ENCODE peak calls at places on chromosome 1, in four cellular contexts. P is osteocyte, E is cardiac fibroblast, W is AG04450. J is an unnamed sample.

GRCh38 chr1:59707216-59707615 is 107.5 kb upstream of the HOOK1 start:
- DNase-seq in E (peak; percentile 97), P (no peak), W (peak; percentile 89), J (peak; percentile 83)

GRCh38 chr1:157110003-157110402 is 10.4 kb upstream of the ETV3L start:
- DNase-seq in E (no peak), P (no peak), W (no peak), J (no peak)

GRCh38 chr1:84300501-84300900 is 1.0 kb upstream of the SAMD13 start:
- DNase-seq in P (no peak), W (no peak), E (no peak), J (no peak)

GRCh38 chr1:107531065-107531908 is 390.4 kb downstream of the NTNG1 start:
- DNase-seq in P (no peak), W (no peak), E (no peak), J (no peak)

GRCh38 chr1:31523769-31524168 is 52.5 kb upstream of the TINAGL1 start:
- DNase-seq in W (no peak), P (no peak), E (no peak), J (no peak)

GRCh38 chr1:12518956-12519707 is 98.9 kb downstream of the DHRS3 start:
- DNase-seq in P (no peak), W (no peak), E (peak; percentile 79), J (no peak)

GRCh38 chr1:173852105-173852504 is 15.7 kb downstream of the GAS5 start:
- DNase-seq in P (no peak), E (no peak), W (no peak), J (no peak)

GRCh38 chr1:81549588-81550127 is 251.1 kb upstream of the ADGRL2 start:
- DNase-seq in W (peak; percentile 4), P (no peak), E (peak; percentile 75), J (peak; percentile 11)

GRCh38 chr1:234089396-234089795 is 184.9 kb downstream of the SLC35F3 start:
- DNase-seq in P (no peak), W (no peak), E (no peak), J (no peak)

DNA sequence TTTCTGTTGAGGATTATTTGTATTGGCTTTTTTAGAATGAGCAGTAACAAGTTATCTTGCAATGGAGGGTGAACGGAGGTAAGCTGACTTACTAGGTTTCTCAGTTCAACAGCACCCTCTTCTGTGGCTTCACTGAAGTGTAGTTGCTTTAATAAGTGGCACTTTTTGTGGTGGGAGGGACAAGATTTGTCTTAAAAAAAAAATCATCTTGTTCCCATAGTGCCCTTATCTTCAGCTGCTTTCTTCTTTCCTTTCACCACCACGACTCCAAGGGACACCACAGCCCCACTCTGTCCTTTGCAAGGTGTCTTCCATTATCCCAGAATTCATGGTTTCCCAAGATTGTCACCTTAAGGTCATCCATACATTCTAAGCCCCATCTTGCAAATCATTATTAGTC is 92.9 kb downstream of the PIGK start:
- DNase-seq in E (peak; percentile 83), W (peak; percentile 46), P (no peak), J (peak; percentile 57)
- TF ChIP-seq CTCF in E (peak; percentile 66), W (peak; percentile 74), P (peak; percentile 83), J (peak; percentile 73)

GRCh38 chr1:70528591-70529333 is 117.7 kb downstream of the CTH start:
- DNase-seq in W (no peak), E (peak; percentile 37), P (no peak), J (no peak)
- TF ChIP-seq CTCF in W (peak; percentile 66), E (peak; percentile 70), P (peak; percentile 75), J (peak; percentile 78)

GRCh38 chr1:203148127-203148526 is 20.6 kb downstream of the ADORA1 start:
- DNase-seq in E (no peak), W (no peak), P (no peak), J (no peak)
- TF ChIP-seq CTCF in E (peak; percentile 23), W (no peak), P (peak; percentile 16), J (no peak)

DNA sequence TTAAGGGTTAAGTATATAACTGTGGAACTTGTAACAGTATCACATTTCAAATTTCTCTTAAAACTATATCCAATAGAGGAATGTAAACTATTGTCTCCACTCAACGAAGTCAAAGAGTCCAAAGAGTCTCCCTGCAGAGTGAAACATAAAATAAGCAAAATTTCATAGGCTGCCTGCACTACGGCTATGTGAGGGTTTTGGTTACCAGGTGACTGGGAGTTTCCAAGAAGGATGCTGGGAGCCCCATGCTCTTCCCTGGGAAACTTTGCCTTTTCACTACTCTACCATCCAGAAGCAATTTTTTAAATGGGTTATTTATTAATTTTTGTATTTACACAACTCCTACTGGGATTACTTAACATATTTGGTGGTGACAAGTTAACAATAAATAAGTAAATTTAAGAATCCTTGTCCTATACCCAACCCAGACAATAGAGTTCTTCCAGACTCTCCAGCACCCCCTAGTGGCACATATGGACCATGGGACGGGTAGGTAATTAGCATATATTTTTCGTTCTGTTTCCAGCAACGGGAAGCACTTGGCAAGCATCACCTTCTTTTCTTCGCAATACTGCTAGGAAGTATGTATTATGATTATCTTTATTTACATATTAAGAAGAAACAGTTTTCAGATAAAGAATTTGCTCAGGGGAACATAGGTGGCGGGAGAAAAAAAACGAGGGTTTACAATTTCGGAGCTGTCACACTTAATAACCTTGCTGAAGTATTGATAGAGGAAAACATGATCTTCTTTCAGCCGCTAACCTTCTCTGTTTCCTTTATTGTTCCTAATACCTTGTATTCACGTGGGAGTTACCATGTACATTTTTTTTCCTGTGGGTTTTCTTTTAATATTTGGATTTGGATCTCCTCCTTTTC is 3.5 kb downstream of the FMO2 start:
- DNase-seq in W (peak; percentile 20), E (peak; percentile 91), P (no peak), J (peak; percentile 34)
- TF ChIP-seq CTCF in W (peak; percentile 77), E (peak; percentile 85), P (peak; percentile 64), J (peak; percentile 81)

DNA sequence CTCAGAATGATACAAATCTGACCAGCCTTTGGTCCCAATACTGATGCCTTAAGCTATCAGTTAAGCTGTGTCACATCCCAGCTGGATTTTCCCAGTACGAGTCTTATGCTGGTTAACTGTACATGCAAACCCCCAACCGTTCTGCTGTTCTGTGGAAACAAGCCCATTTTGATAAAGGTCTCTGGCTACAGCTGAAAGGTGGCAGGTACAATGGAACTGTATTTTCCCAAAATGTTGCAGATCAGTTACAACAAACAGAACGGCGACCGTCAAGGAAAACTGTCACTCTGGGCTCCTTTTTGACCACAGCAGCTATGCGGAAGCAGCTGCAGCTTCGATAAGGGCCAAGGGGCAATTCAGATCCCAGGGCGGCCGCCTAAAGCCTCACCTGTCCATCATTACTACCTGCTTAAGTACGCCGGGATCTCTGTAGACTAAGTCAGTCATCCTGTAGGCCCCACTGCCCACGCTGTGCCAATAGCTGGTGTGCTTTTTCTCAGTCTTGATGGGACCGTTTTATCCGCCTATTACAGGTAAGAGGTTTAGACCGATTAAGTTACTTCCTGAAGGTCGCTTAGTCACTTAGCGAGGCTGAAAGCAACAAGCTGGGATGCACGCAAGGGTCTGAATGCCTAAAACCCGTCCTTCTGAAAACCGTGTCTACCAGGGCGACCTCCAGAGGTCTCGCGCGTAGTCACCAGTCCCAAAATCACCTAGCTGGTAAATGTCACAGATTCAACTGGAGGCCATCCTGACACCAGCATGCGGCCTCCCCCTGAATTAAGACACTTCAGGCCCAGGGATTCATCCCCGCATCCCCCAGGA is 11.1 kb upstream of the RAB42 start:
- DNase-seq in P (no peak), W (no peak), E (peak; percentile 45), J (no peak)
- TF ChIP-seq CTCF in P (no peak), W (peak; percentile 7), E (no peak), J (peak; percentile 14)

DNA sequence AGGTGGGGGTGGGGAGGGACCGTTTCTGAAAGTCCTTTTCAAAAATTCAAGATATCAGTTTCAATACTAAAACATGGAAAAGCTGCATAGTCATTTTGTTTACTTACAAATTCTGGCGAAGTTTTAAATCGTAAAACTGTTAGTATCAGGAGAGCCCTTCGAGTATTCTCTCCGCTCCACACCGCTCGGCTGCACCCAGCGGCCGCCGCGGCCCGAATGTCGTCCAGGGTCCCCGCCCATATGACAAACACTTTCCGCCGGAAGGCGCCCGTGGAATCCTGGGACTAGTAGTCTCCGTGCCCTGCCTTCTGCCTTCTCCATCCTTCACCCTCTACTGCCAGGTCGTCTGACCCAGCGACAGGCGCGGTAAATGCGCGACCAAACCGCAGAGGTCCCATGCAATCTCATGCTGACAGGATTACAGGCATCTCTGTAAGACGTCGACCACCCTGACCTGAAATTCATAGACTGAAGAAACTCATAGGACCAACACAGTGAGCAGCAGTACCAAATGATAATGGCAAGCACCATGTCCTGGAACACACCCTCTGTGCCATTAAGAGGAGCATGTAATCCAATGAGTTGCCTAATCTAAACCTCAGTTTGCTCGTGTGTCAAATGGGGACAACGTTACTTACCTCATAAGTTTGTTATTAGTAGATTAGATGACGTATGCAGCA is at the start of gene TOR1AIP2:
- DNase-seq in P (peak; percentile 91), E (peak; percentile 81), W (no peak), J (peak; percentile 44)
- TF ChIP-seq CTCF in P (no peak), E (no peak), W (no peak), J (no peak)

GRCh38 chr1:56189946-56190920 is 389.1 kb downstream of the PLPP3 start:
- DNase-seq in W (no peak), E (no peak), P (no peak), J (no peak)
- TF ChIP-seq CTCF in W (peak; percentile 25), E (no peak), P (peak; percentile 42), J (peak; percentile 47)

GRCh38 chr1:227131193-227131592 is 187.1 kb downstream of the CDC42BPA start:
- DNase-seq in P (no peak), W (peak; percentile 7), E (peak; percentile 63), J (peak; percentile 5)
- TF ChIP-seq CTCF in P (peak; percentile 59), W (peak; percentile 64), E (peak; percentile 51), J (peak; percentile 49)

GRCh38 chr1:204493882-204494280 is 724 bp downstream of the PIK3C2B start:
- DNase-seq in W (no peak), P (no peak), E (peak; percentile 59), J (no peak)
- TF ChIP-seq CTCF in W (no peak), P (no peak), E (no peak), J (no peak)

J was measured in AG09319.